ENCODE peak calls at places on chromosomes 5 and 9, in four cellular contexts. P is MV-4-11, S is astrocyte of the hippocampus, U is heart left ventricle. O is an unnamed sample.

GRCh38 chr5:154378134-154378533 is 67.7 kb upstream of the SAP30L start:
- DNase-seq in U (no peak), P (no peak), S (no peak), O (no peak)

GRCh38 chr5:65121880-65122436 is 353.2 kb downstream of the CWC27 start:
- DNase-seq in U (no peak), P (peak), S (no peak), O (peak)

GRCh38 chr5:16350816-16351215 is 114.8 kb downstream of the ZNF622 start:
- DNase-seq in S (peak), P (no peak), U (no peak), O (no peak)

GRCh38 chr5:147404706-147405105 is 105.2 kb downstream of the DPYSL3 start:
- DNase-seq in U (no peak), S (no peak), P (no peak), O (no peak)

GRCh38 chr9:100933656-100934055 is 94.9 kb upstream of the PLPPR1 start:
- DNase-seq in P (no peak), S (peak), U (no peak), O (peak)

GRCh38 chr9:135372501-135373008 is 107.0 kb upstream of the PPP1R26 start:
- DNase-seq in S (no peak), P (no peak), U (no peak), O (no peak)

GRCh38 chr9:126474786-126475485 is 138.8 kb upstream of the LMX1B start:
- DNase-seq in S (peak), U (no peak), P (no peak), O (no peak)

GRCh38 chr5:137192293-137192743 is 306.8 kb downstream of the SPOCK1 start:
- DNase-seq in U (no peak), P (no peak), S (peak), O (peak)

GRCh38 chr5:65100846-65101678 is 332.3 kb downstream of the CWC27 start:
- DNase-seq in S (peak), P (peak), U (peak), O (peak)

GRCh38 chr9:2704504-2704903 is 12.8 kb upstream of the KCNV2 start:
- DNase-seq in S (peak), U (no peak), P (peak), O (no peak)

GRCh38 chr5:55344392-55344992 is 36.7 kb downstream of the MTREX start:
- DNase-seq in S (peak), U (no peak), P (no peak), O (peak)

GRCh38 chr5:175493260-175493659 is 14.9 kb downstream of the SFXN1 start:
- DNase-seq in U (no peak), S (no peak), P (no peak), O (no peak)

GRCh38 chr5:150710165-150710564 is 9.3 kb upstream of the RBM22 start:
- DNase-seq in S (peak), U (no peak), P (no peak), O (no peak)

GRCh38 chr5:142281966-142282365 is 42.9 kb downstream of the SPRY4 start:
- DNase-seq in P (no peak), U (no peak), S (no peak), O (no peak)

GRCh38 chr5:82164957-82165698 is 113.0 kb downstream of the RPS23 start:
- DNase-seq in S (peak), P (no peak), U (no peak), O (peak)

GRCh38 chr9:4301302-4301701 is 1.4 kb upstream of the GLIS3 start:
- DNase-seq in P (no peak), U (no peak), S (peak), O (peak)

GRCh38 chr9:85925493-85925892 is 15.5 kb upstream of the NAA35 start:
- DNase-seq in S (no peak), U (no peak), P (no peak), O (no peak)

GRCh38 chr9:68780735-68781134 is 75.7 kb downstream of the PIP5K1B start:
- DNase-seq in P (no peak), S (peak), U (no peak), O (no peak)

GRCh38 chr9:115765060-115765459 is 388.5 kb upstream of the PAPPA start:
- DNase-seq in S (no peak), U (no peak), P (no peak), O (no peak)

GRCh38 chr5:34708777-34709176 is 52.6 kb downstream of the RAI14 start:
- DNase-seq in U (no peak), P (no peak), S (no peak), O (no peak)

GRCh38 chr9:89744730-89745129 is 139.9 kb downstream of the GADD45G start:
- DNase-seq in U (no peak), S (no peak), P (no peak), O (no peak)

GRCh38 chr5:141508808-141509611 is 20.1 kb downstream of the PCDHGC5 start:
- DNase-seq in S (peak), U (peak), P (peak), O (peak)

GRCh38 chr9:95078934-95079333 is 238.6 kb downstream of the FANCC start:
- DNase-seq in U (no peak), P (no peak), S (peak), O (no peak)